ENCODE peak calls at places on chromosomes 2 and 18, in eight cellular contexts. C is gastrocnemius medialis; S is AG04450; Y is thyroid gland; Z is choroid plexus epithelial cell; E is CD8-positive, alpha-beta T cell; M is tibial artery; J is body of pancreas. F is an unnamed sample.

GRCh38 chr2:64609229-64609994 is 44.3 kb downstream of the SERTAD2 start:
- DNase-seq in Z (peak), M (no peak), J (peak), C (no peak), S (no peak), Y (peak), E (peak), F (no peak)

GRCh38 chr2:150327546-150328495 is 159.6 kb downstream of the RND3 start:
- DNase-seq in M (no peak), C (no peak), J (no peak), E (no peak), Y (no peak), S (no peak), Z (no peak), F (no peak)

GRCh38 chr2:150126143-150126725 is 361.2 kb downstream of the RND3 start:
- DNase-seq in Z (peak), Y (no peak), J (no peak), S (no peak), M (no peak), E (no peak), C (no peak), F (peak)

GRCh38 chr2:60549250-60550150 is 4.0 kb downstream of the BCL11A start:
- DNase-seq in J (peak), S (no peak), C (no peak), M (no peak), E (no peak), Z (peak), Y (peak), F (no peak)

GRCh38 chr18:40380657-40381441 is 1574.2 kb upstream of the PIK3C3 start:
- DNase-seq in Z (peak), C (no peak), E (no peak), J (no peak), Y (no peak), S (no peak), M (no peak), F (peak)

GRCh38 chr18:38526922-38527321 is 961.3 kb upstream of the CELF4 start:
- DNase-seq in C (no peak), E (no peak), S (no peak), M (no peak), Y (no peak), Z (no peak), J (no peak), F (no peak)

GRCh38 chr2:216017365-216017764 is 4.0 kb upstream of the MREG start:
- DNase-seq in J (no peak), Z (peak), Y (no peak), C (no peak), S (no peak), E (peak), M (no peak), F (no peak)

GRCh38 chr18:22983175-22983574 is 50.0 kb downstream of the RBBP8 start:
- DNase-seq in E (no peak), Z (peak), Y (no peak), M (no peak), J (no peak), S (peak), C (no peak), F (no peak)

GRCh38 chr18:12625242-12625641 is 32.7 kb downstream of the SPIRE1 start:
- DNase-seq in E (no peak), C (no peak), S (no peak), Z (peak), Y (no peak), M (no peak), J (no peak), F (no peak)

GRCh38 chr2:71671203-71671602 is 217.8 kb downstream of the DYSF start:
- DNase-seq in Y (no peak), C (no peak), E (no peak), M (no peak), S (no peak), Z (peak), J (no peak), F (no peak)

GRCh38 chr2:20613342-20613916 is 37.5 kb downstream of the HS1BP3 start:
- DNase-seq in C (peak), M (no peak), S (no peak), J (peak), Y (no peak), E (no peak), Z (no peak), F (no peak)

GRCh38 chr2:146004470-146004869 is 1484.6 kb upstream of the ZEB2 start:
- DNase-seq in M (no peak), Z (peak), Y (no peak), J (no peak), S (peak), C (no peak), E (no peak), F (no peak)

GRCh38 chr2:210567279-210567678 is 10.9 kb downstream of the CPS1 start:
- DNase-seq in E (no peak), S (no peak), J (no peak), Z (no peak), M (no peak), C (no peak), Y (no peak), F (no peak)

GRCh38 chr2:214987261-214987660 is 151.2 kb downstream of the ABCA12 start:
- DNase-seq in C (no peak), Z (no peak), S (no peak), J (no peak), M (no peak), Y (no peak), E (no peak), F (no peak)

GRCh38 chr2:740446-741293 is 63.5 kb upstream of the TMEM18 start:
- DNase-seq in J (peak), Z (peak), S (peak), M (peak), C (peak), E (no peak), Y (peak), F (peak)

GRCh38 chr18:415627-416612 is 84.6 kb downstream of the COLEC12 start:
- DNase-seq in Y (no peak), M (no peak), Z (peak), S (no peak), J (no peak), E (no peak), C (no peak), F (no peak)

GRCh38 chr2:66538291-66538690 is 103.4 kb downstream of the MEIS1 start:
- DNase-seq in Y (no peak), C (no peak), S (no peak), Z (no peak), M (no peak), J (no peak), E (no peak), F (no peak)

GRCh38 chr18:60232541-60232940 is 140.0 kb downstream of the MC4R start:
- DNase-seq in Z (peak), J (no peak), E (no peak), Y (no peak), C (no peak), M (no peak), S (peak), F (peak)

GRCh38 chr2:99205491-99205890 is 24.5 kb downstream of the MRPL30 start:
- DNase-seq in M (no peak), Y (no peak), Z (no peak), E (no peak), S (no peak), C (no peak), J (no peak), F (no peak)

DNA sequence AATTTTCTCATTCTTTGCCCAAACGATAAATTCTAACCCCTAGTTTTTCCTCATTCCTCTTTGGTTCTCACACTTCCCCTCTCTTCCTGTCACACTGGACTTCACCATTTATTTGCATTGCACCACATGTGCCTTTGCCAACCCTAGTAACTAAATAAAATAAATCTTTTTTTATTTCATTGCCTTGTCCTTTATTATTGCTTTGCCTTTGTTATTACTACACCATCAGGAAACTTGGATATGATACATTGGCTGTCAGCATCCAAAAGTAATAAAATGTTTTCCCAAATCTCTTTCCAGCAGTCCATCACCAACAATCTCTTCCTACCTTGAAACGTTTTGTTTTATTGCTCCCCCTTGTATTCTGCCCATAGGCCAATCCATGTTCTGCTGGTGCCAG is 19.4 kb upstream of the LCLAT1 start:
- DNase-seq in E (no peak), Y (no peak), C (no peak), S (no peak), J (no peak), Z (no peak), M (no peak), F (no peak)
- H3K4me3 ChIP-seq in E (no peak), Y (no peak), C (no peak), S (no peak), J (no peak), Z (no peak), M (no peak), F (no peak)

DNA sequence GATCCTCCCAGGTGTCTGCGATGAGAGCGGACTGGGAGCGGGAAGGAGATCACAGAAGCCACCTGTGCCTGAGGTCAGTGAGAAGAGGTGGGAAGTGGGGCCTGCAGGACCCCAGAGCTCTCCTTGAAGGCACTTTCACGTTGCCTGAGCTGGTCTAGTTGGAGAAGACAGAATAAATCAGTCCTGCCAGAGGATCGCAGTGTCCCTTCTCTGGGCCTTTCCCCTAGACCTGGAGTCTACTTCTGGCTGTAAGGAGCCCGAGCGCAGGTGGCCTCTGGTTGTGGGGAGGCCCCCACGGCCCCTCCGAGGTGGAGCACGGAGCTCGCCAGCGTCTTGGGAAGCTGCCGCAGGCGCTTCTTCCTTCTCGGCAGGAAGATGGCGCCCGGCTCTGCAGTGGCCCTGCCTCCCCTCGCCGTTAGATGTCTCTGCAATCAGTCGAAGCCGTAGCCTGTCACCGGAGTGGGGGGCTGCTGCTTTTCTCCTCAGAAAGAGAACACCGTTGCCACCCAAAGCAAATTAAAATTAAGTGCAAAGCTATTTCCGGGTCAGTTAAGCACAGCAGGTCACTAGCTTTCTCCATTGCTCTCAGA is 212.0 kb upstream of the MYT1L start:
- DNase-seq in C (no peak), J (no peak), Z (no peak), S (no peak), E (no peak), M (no peak), Y (peak), F (no peak)
- TF ChIP-seq CTCF in C (no peak), J (no peak), Z (no peak), S (no peak), E (no peak), M (no peak), Y (no peak), F (peak)

GRCh38 chr2:18516112-18516511 is 44.3 kb downstream of the RDH14 start:
- DNase-seq in C (no peak), M (no peak), Y (no peak), Z (peak), S (peak), E (no peak), J (no peak), F (no peak)

GRCh38 chr2:18519991-18520604 is 40.4 kb downstream of the RDH14 start:
- DNase-seq in E (no peak), J (no peak), C (no peak), S (no peak), Z (no peak), M (no peak), Y (no peak), F (no peak)

GRCh38 chr2:18521084-18521483 is 39.4 kb downstream of the RDH14 start:
- DNase-seq in C (no peak), Z (no peak), Y (no peak), S (no peak), M (no peak), J (no peak), E (no peak), F (no peak)

GRCh38 chr2:18520605-18521031 is 39.8 kb downstream of the RDH14 start:
- DNase-seq in Z (peak), E (peak), J (peak), Y (peak), C (peak), M (peak), S (peak), F (no peak)

GRCh38 chr2:18518116-18519111 is 42.0 kb downstream of the RDH14 start:
- DNase-seq in Z (peak), Y (no peak), J (no peak), E (no peak), C (no peak), M (no peak), S (no peak), F (no peak)
- H3K4me3 ChIP-seq in Z (no peak), Y (no peak), J (no peak), E (no peak), C (no peak), M (no peak), S (no peak), F (no peak)

GRCh38 chr2:142603761-142604160 is 273.7 kb upstream of the KYNU start:
- DNase-seq in J (no peak), E (no peak), S (no peak), Z (peak), Y (no peak), M (no peak), C (no peak), F (no peak)
- TF ChIP-seq CTCF in J (peak), E (no peak), S (peak), Z (peak), Y (no peak), M (no peak), C (no peak), F (no peak)

DNA sequence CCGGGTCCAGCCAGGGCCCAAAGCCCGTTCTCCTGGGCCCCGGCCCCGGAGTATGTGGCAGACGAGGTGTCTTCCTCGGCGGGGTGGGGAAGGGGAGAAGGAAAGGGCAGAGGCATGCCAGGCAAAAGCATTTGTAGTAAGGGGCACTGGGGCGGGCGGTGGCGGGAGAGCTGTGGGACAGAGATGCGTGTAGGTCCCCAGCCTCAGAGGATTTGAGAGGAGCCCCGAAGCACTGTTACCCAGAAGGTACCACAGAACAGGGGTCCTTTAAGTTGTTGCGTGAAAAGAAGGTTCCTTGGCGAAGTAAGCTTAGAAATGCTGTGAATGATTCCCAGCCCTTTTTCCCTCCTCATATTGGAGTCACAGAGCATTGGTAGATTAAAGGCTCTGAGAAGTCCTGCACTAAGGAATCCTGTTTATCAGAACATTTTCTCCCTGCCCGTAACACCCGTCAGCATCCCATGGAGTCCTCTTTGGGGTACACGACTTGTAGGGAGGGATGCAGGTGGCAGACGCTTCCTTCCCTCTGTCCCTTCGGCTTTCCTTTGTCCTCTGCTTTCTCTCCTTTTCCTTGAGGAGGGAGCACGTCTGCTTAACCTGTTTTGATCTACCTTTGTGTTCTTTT is 12.5 kb downstream of the GAREM2 start:
- DNase-seq in E (no peak), S (no peak), Y (no peak), J (no peak), C (no peak), M (no peak), Z (no peak), F (no peak)
- H3K4me3 ChIP-seq in E (peak), S (peak), Y (peak), J (peak), C (peak), M (peak), Z (peak), F (peak)

GRCh38 chr2:36693825-36694224 is 2.7 kb upstream of the VIT start:
- DNase-seq in S (no peak), E (no peak), C (no peak), J (no peak), Z (no peak), Y (no peak), M (no peak), F (no peak)

GRCh38 chr2:36696533-36696932 is at the start of gene VIT:
- DNase-seq in J (no peak), C (no peak), E (no peak), Y (no peak), S (no peak), Z (peak), M (peak), F (no peak)

GRCh38 chr2:36698978-36699377 is 2.5 kb downstream of the VIT start:
- DNase-seq in E (no peak), Z (peak), Y (no peak), M (peak), C (peak), S (no peak), J (no peak), F (no peak)

GRCh38 chr2:36697424-36698066 is 1.0 kb downstream of the VIT start:
- DNase-seq in M (no peak), S (no peak), Y (no peak), Z (peak), J (no peak), C (no peak), E (no peak), F (no peak)

DNA sequence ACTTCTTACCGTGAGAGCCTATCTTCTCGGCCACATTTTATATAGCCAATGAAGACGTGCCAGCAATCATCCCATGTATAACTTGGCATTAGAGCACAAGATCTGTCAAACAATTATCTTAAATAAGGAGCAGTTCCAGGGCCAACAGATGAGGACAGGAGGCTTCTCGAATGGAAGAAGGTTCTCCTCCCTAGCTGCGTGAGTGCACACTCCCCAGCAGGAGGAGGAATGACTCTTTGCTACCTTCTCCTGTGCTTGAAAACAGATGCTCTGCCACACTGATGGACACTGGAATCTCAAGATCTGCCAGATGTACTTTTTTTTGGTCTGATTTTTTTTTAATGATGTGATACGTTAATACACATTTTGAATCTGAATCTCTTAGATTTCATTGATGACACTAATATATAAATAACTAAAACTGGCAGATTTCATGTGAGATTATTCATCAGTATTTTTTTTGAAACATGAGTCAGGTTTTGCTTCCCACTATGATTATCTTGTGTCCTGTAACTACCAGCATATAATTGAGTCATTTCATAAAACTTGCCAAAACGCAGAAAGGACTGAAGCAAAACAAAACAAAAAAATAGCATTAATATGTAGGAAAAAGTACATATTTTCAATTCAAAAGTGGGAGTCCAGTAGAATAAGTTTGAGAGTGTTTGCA is 626 bp upstream of the VIT start:
- DNase-seq in M (no peak), Z (peak), Y (no peak), C (no peak), S (no peak), E (no peak), J (no peak), F (no peak)
- TF ChIP-seq CTCF in M (peak), Z (peak), Y (no peak), C (no peak), S (peak), E (no peak), J (no peak), F (no peak)

GRCh38 chr2:233355916-233356315 is 1.6 kb downstream of the DGKD start:
- DNase-seq in E (no peak), S (no peak), M (no peak), Y (no peak), Z (no peak), C (no peak), J (no peak), F (no peak)

GRCh38 chr2:233353101-233353768 is 1.1 kb upstream of the DGKD start:
- DNase-seq in Z (no peak), J (no peak), C (no peak), Y (no peak), M (no peak), E (no peak), S (no peak), F (no peak)

GRCh38 chr2:233354971-233355574 is 779 bp downstream of the DGKD start:
- DNase-seq in J (peak), Z (peak), Y (peak), C (no peak), S (no peak), M (no peak), E (no peak), F (no peak)

GRCh38 chr2:233353769-233354499 is at the start of gene DGKD:
- DNase-seq in Z (peak), C (no peak), Y (peak), E (peak), J (peak), M (no peak), S (no peak), F (no peak)

GRCh38 chr2:233354500-233354924 is 218 bp downstream of the DGKD start:
- DNase-seq in M (no peak), J (no peak), Z (no peak), Y (no peak), C (no peak), E (no peak), S (no peak), F (no peak)
- H3K4me3 ChIP-seq in M (peak), J (no peak), Z (peak), Y (peak), C (no peak), E (no peak), S (peak), F (peak)

DNA sequence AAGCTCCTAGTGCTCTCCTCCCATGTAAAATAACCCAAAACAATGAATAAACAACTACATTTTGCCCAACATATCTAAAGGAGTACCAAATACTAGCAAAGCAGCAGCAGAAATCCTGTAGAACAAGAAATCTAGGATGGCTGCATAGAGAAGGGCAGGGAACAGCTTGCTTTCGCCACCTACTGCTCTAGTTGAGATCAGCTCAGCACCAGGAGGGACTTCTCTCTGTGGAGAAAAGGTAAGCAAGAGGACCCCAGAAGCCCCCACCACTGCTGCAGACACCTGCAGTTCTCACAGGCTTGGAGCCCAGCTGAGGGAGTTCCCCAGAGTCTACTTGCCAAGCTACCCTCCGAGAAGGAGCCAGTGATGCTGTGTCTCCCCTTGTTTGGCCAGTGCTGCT is 243.0 kb upstream of the CHST9 start:
- DNase-seq in M (no peak), Z (peak), Y (no peak), C (no peak), S (no peak), E (no peak), J (no peak), F (no peak)
- TF ChIP-seq CTCF in M (no peak), Z (peak), Y (no peak), C (no peak), S (no peak), E (no peak), J (no peak), F (peak)

DNA sequence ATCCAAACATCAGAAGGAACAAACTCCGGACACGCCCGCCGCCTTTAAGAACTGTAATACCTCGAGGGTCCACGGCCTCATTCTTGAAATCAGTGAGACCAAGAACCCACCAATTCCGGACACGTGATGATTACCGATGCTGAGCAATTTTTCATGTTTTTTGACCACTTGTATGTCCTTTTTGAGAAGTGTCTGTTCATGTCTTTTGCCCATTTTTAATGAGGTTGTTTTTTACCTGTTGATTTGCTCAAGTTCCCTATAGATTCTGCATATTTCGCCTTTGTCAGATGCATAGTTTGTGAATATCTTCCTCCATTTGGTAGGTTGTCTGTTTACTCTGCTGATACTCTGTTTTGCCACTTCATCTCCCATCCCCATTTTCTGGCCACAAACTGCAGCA is 150.4 kb downstream of the IRS1 start:
- DNase-seq in C (no peak), Z (no peak), E (no peak), Y (no peak), J (no peak), S (no peak), M (no peak), F (no peak)
- H3K4me3 ChIP-seq in C (no peak), Z (no peak), E (no peak), Y (no peak), J (no peak), S (no peak), M (no peak), F (no peak)

F was measured in kidney epithelial cell.